ENCODE peak calls at places on chromosome 13, in seven cellular contexts. J is GM04504, B is cardiac fibroblast, T is right lobe of liver, Z is ACHN, U is NCI-H345, P is left cardiac atrium. I is an unnamed sample.

GRCh38 chr13:30338952-30339351 is 31.6 kb upstream of the KATNAL1 start:
- DNase-seq in J (no peak), B (no peak), T (no peak), Z (no peak), U (no peak), P (no peak), I (no peak)

GRCh38 chr13:101139076-101139475 is 277.2 kb downstream of the NALCN start:
- DNase-seq in J (no peak), B (peak), T (no peak), Z (no peak), U (no peak), P (no peak), I (no peak)

GRCh38 chr13:98143157-98143553 is 261 bp downstream of the FARP1 start:
- DNase-seq in J (no peak), B (peak), T (no peak), Z (peak), U (peak), P (peak), I (no peak)

GRCh38 chr13:32408999-32409313 is 19.0 kb downstream of the N4BP2L1 start:
- DNase-seq in J (no peak), B (no peak), T (no peak), Z (no peak), U (peak), P (no peak), I (no peak)

GRCh38 chr13:40648040-40648439 is 18.4 kb downstream of the FOXO1 start:
- DNase-seq in J (no peak), B (no peak), T (no peak), Z (no peak), U (no peak), P (no peak), I (no peak)

GRCh38 chr13:77002590-77003190 is 10.8 kb downstream of the CLN5 start:
- DNase-seq in J (no peak), B (peak), T (no peak), Z (peak), U (peak), P (no peak), I (peak)

GRCh38 chr13:33167521-33167920 is 118.0 kb downstream of the STARD13 start:
- DNase-seq in J (no peak), B (no peak), T (no peak), Z (no peak), U (no peak), P (no peak), I (no peak)

GRCh38 chr13:101149735-101150380 is 266.4 kb downstream of the NALCN start:
- DNase-seq in J (peak), B (peak), T (no peak), Z (no peak), U (peak), P (no peak), I (no peak)

GRCh38 chr13:43766766-43767165 is 20.0 kb downstream of the ENOX1 start:
- DNase-seq in J (no peak), B (no peak), T (no peak), Z (no peak), U (peak), P (peak), I (no peak)

GRCh38 chr13:51534075-51534817 is 50.0 kb upstream of the WDFY2 start:
- DNase-seq in J (no peak), B (peak), T (no peak), Z (no peak), U (no peak), P (peak), I (no peak)

GRCh38 chr13:40566811-40567210 is 99.6 kb downstream of the FOXO1 start:
- DNase-seq in J (no peak), B (no peak), T (no peak), Z (no peak), U (no peak), P (no peak), I (no peak)

GRCh38 chr13:42119875-42120274 is 71.4 kb downstream of the DGKH start:
- DNase-seq in J (no peak), B (no peak), T (no peak), Z (peak), U (no peak), P (no peak), I (peak)

GRCh38 chr13:111844682-111845081 is 222.3 kb upstream of the SOX1 start:
- DNase-seq in J (no peak), B (no peak), T (no peak), Z (no peak), U (no peak), P (no peak), I (no peak)

GRCh38 chr13:98974053-98974452 is 3.8 kb downstream of the DOCK9 start:
- DNase-seq in J (no peak), B (no peak), T (no peak), Z (no peak), U (no peak), P (no peak), I (no peak)

GRCh38 chr13:26787961-26788360 is 27.4 kb upstream of the GPR12 start:
- DNase-seq in J (no peak), B (no peak), T (no peak), Z (no peak), U (no peak), P (no peak), I (no peak)

GRCh38 chr13:40582531-40582930 is 83.9 kb downstream of the FOXO1 start:
- DNase-seq in J (no peak), B (no peak), T (no peak), Z (no peak), U (no peak), P (no peak), I (no peak)

GRCh38 chr13:114066956-114067355 is 65.5 kb downstream of the RASA3 start:
- DNase-seq in J (no peak), B (no peak), T (no peak), Z (no peak), U (no peak), P (no peak), I (no peak)

GRCh38 chr13:34577051-34577450 is 365.0 kb upstream of the NBEA start:
- DNase-seq in J (peak), B (peak), T (no peak), Z (peak), U (no peak), P (no peak), I (no peak)

GRCh38 chr13:27177852-27178251 is 6.2 kb upstream of the USP12 start:
- DNase-seq in J (no peak), B (no peak), T (no peak), Z (no peak), U (no peak), P (no peak), I (no peak)

GRCh38 chr13:95924389-95924994 is 128.7 kb downstream of the UGGT2 start:
- DNase-seq in J (peak), B (peak), T (no peak), Z (peak), U (no peak), P (no peak), I (peak)

GRCh38 chr13:111658150-111659100 is 338.0 kb downstream of the TEX29 start:
- DNase-seq in J (no peak), B (no peak), T (no peak), Z (no peak), U (peak), P (no peak), I (no peak)

GRCh38 chr13:95207769-95208366 is 93.4 kb downstream of the ABCC4 start:
- DNase-seq in J (no peak), B (no peak), T (no peak), Z (no peak), U (no peak), P (no peak), I (no peak)

GRCh38 chr13:78632956-78633355 is 26.0 kb downstream of the OBI1 start:
- DNase-seq in J (no peak), B (no peak), T (no peak), Z (no peak), U (no peak), P (no peak), I (no peak)

GRCh38 chr13:31090921-31091624 is 70.6 kb downstream of the HSPH1 start:
- DNase-seq in J (no peak), B (peak), T (peak), Z (no peak), U (peak), P (peak), I (no peak)

GRCh38 chr13:101417043-101417406 is 717 bp upstream of the NALCN start:
- DNase-seq in J (no peak), B (peak), T (no peak), Z (peak), U (peak), P (no peak), I (peak)

GRCh38 chr13:21326155-21327030 is 132.7 kb downstream of the ZDHHC20 start:
- DNase-seq in J (peak), B (peak), T (no peak), Z (no peak), U (no peak), P (peak), I (no peak)

GRCh38 chr13:54033323-54033861 is 1004.8 kb downstream of the OLFM4 start:
- DNase-seq in J (no peak), B (no peak), T (no peak), Z (no peak), U (no peak), P (no peak), I (no peak)

GRCh38 chr13:19838726-19839342 is 24.6 kb downstream of the ZMYM5 start:
- DNase-seq in J (no peak), B (peak), T (no peak), Z (no peak), U (no peak), P (no peak), I (no peak)

GRCh38 chr13:70723732-70724131 is 615.5 kb upstream of the KLHL1 start:
- DNase-seq in J (no peak), B (peak), T (no peak), Z (peak), U (peak), P (no peak), I (no peak)

GRCh38 chr13:20411638-20412342 is 113.9 kb downstream of the CRYL1 start:
- DNase-seq in J (no peak), B (no peak), T (no peak), Z (no peak), U (no peak), P (no peak), I (no peak)

GRCh38 chr13:44439615-44440014 is 66.0 kb downstream of the SERP2 start:
- DNase-seq in J (no peak), B (no peak), T (no peak), Z (no peak), U (no peak), P (no peak), I (no peak)

GRCh38 chr13:85013006-85013405 is 786.2 kb downstream of the SLITRK6 start:
- DNase-seq in J (no peak), B (no peak), T (no peak), Z (no peak), U (no peak), P (no peak), I (no peak)

GRCh38 chr13:64239372-64239771 is 2823.7 kb upstream of the PCDH20 start:
- DNase-seq in J (peak), B (peak), T (no peak), Z (peak), U (no peak), P (no peak), I (peak)